ENCODE peak calls at places on chromosome 15, in seven cellular contexts. K is HepG2, E is HCT116, H is SK-N-SH, I is K562, A is H1, D is GM12878. C is an unnamed sample.

GRCh38 chr15:87662575-87662974 is 594.0 kb downstream of the NTRK3 start:
- DNase-seq in H (no peak), A (no peak), E (no peak), D (no peak), K (no peak), I (no peak), C (no peak)

GRCh38 chr15:76988874-76989780 is 5.8 kb upstream of the PSTPIP1 start:
- DNase-seq in H (no peak), A (no peak), E (no peak), D (no peak), K (no peak), I (no peak), C (no peak)

GRCh38 chr15:62112616-62113593 is 46.1 kb downstream of the C2CD4A start:
- DNase-seq in I (no peak), K (peak), H (no peak), D (no peak), A (no peak), E (no peak), C (peak)

GRCh38 chr15:76169013-76169412 is 109.2 kb downstream of the TMEM266 start:
- DNase-seq in A (no peak), I (peak), H (no peak), E (no peak), K (no peak), D (no peak), C (no peak)

GRCh38 chr15:24763891-24764290 is 88.3 kb downstream of the NPAP1 start:
- DNase-seq in I (no peak), E (no peak), K (no peak), A (no peak), H (no peak), D (no peak), C (no peak)

GRCh38 chr15:63166219-63166618 is 8.9 kb upstream of the RPS27L start:
- DNase-seq in E (no peak), H (no peak), A (no peak), D (no peak), K (no peak), I (no peak), C (no peak)

GRCh38 chr15:75420698-75421097 is 30.8 kb downstream of the SIN3A start:
- DNase-seq in D (no peak), A (no peak), H (no peak), E (no peak), K (no peak), I (no peak), C (peak)

GRCh38 chr15:22979699-22980188 is 424 bp downstream of the CYFIP1 start:
- DNase-seq in K (no peak), D (no peak), E (no peak), H (peak), I (no peak), A (no peak), C (peak)

GRCh38 chr15:88440021-88440420 is 27.2 kb downstream of the MRPL46 start:
- DNase-seq in D (no peak), I (no peak), K (no peak), H (no peak), E (no peak), A (no peak), C (peak)

GRCh38 chr15:81887913-81888312 is 157.9 kb downstream of the MEX3B start:
- DNase-seq in E (no peak), A (no peak), D (no peak), I (no peak), K (no peak), H (no peak), C (no peak)

GRCh38 chr15:50676799-50677483 is 9.7 kb downstream of the TRPM7 start:
- DNase-seq in K (no peak), H (no peak), A (no peak), E (no peak), I (peak), D (no peak), C (no peak)

GRCh38 chr15:76065267-76065666 is 5.5 kb downstream of the TMEM266 start:
- DNase-seq in A (no peak), K (no peak), D (no peak), E (no peak), I (no peak), H (no peak), C (no peak)

GRCh38 chr15:98946301-98947255 is 61.0 kb downstream of the PGPEP1L start:
- DNase-seq in D (no peak), E (no peak), A (no peak), I (no peak), H (no peak), K (no peak), C (peak)

GRCh38 chr15:84937144-84937543 is 44.5 kb upstream of the PDE8A start:
- DNase-seq in H (no peak), K (no peak), A (no peak), D (no peak), E (no peak), I (peak), C (no peak)

GRCh38 chr15:71708052-71708432 is 102.3 kb upstream of the NR2E3 start:
- DNase-seq in K (no peak), H (no peak), I (no peak), A (no peak), E (no peak), D (no peak), C (no peak)

GRCh38 chr15:60574801-60575631 is 96.1 kb upstream of the ICE2 start:
- DNase-seq in D (no peak), H (no peak), K (peak), A (no peak), I (no peak), E (no peak), C (peak)

GRCh38 chr15:70111203-70112017 is 13.7 kb upstream of the TLE3 start:
- DNase-seq in D (no peak), I (peak), H (peak), A (peak), K (no peak), E (peak), C (peak)

GRCh38 chr15:82971223-82971984 is 14.6 kb upstream of the RAMAC start:
- DNase-seq in I (no peak), E (no peak), D (no peak), K (no peak), A (no peak), H (no peak), C (no peak)

GRCh38 chr15:85318048-85318731 is 62.2 kb upstream of the AKAP13 start:
- DNase-seq in K (no peak), H (no peak), A (no peak), D (peak), E (peak), I (no peak), C (peak)

GRCh38 chr15:63842626-63843025 is 8.9 kb upstream of the HERC1 start:
- DNase-seq in A (no peak), I (no peak), K (no peak), E (no peak), D (no peak), H (no peak), C (no peak)

GRCh38 chr15:88382482-88382983 is 84.7 kb downstream of the MRPL46 start:
- DNase-seq in A (no peak), K (no peak), H (peak), D (no peak), I (no peak), E (no peak), C (no peak)

GRCh38 chr15:57640935-57641682 is 49.4 kb downstream of the MYZAP start:
- DNase-seq in D (no peak), A (no peak), K (peak), E (no peak), H (peak), I (peak), C (peak)

GRCh38 chr15:29135266-29135665 is 134.4 kb downstream of the NSMCE3 start:
- DNase-seq in H (no peak), D (no peak), I (no peak), A (no peak), E (no peak), K (no peak), C (no peak)

GRCh38 chr15:65310431-65311137 is 6.1 kb downstream of the RNU5B-1 start:
- DNase-seq in H (no peak), K (no peak), D (no peak), A (no peak), E (no peak), I (no peak), C (no peak)
- H3K9ac ChIP-seq in H (no peak), K (no peak), D (no peak), A (no peak), E (no peak), I (no peak), C (no peak)

DNA sequence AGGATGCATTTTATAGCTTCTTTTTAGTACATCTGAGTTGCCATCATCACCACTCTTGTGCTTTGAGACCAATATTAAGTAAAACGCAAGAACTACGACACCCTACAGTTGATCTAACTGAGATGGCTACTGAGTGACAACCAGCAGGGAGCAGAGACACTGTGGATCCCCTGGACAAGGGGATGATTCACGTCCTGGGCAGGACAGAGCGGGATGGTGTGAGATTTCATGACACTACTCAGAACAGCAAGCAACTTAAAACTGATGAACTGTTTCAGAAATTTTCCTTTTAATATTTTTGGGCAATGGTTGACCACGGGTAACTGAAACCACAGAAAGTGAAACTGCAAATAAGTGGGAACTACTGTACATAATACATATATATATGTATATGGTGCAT is 299.2 kb downstream of the ADAMTS17 start:
- DNase-seq in H (no peak), A (no peak), K (no peak), E (no peak), D (no peak), I (no peak), C (no peak)
- TF ChIP-seq MAX in H (no peak), A (no peak), K (no peak), E (no peak), D (no peak), I (no peak), C (no peak)

GRCh38 chr15:67501836-67502461 is 19.0 kb upstream of the C15orf61 start:
- DNase-seq in A (no peak), H (no peak), D (no peak), K (no peak), I (no peak), E (no peak), C (peak)

GRCh38 chr15:67505675-67506572 is 15.0 kb upstream of the C15orf61 start:
- DNase-seq in E (no peak), H (no peak), A (no peak), I (no peak), D (no peak), K (no peak), C (no peak)

GRCh38 chr15:67504061-67504460 is 16.9 kb upstream of the C15orf61 start:
- DNase-seq in H (no peak), A (no peak), E (no peak), I (no peak), K (no peak), D (no peak), C (no peak)

GRCh38 chr15:67506775-67507747 is 13.9 kb upstream of the C15orf61 start:
- DNase-seq in D (no peak), K (no peak), A (no peak), I (no peak), H (no peak), E (no peak), C (no peak)

GRCh38 chr15:67504796-67505195 is 16.1 kb upstream of the C15orf61 start:
- DNase-seq in I (no peak), K (no peak), H (no peak), E (no peak), A (no peak), D (no peak), C (no peak)
- H3K9ac ChIP-seq in I (no peak), K (no peak), H (no peak), E (no peak), A (no peak), D (no peak), C (no peak)

DNA sequence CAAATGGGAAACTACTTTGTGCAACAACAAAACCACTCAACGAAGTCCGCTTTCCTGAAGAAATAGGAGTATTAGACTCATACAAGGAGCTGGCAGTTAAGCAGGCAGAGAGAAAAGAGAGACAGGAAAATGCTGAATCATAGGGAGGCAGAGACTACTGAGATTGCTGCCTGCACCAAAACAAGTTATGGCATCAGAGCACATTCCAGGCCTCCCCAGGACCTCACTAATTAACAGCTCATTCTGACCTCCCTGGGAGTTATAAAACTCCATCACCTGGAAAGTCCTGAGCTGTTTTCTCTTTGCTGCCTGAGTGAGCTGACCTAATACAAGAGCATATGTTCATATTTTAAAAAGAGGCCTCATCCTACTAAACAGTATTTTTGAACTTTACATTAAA is 741.0 kb downstream of the MCTP2 start:
- DNase-seq in H (no peak), I (no peak), A (no peak), D (no peak), E (no peak), K (no peak), C (peak)
- TF ChIP-seq MAX in H (no peak), I (no peak), A (no peak), D (no peak), E (no peak), K (no peak), C (no peak)

DNA sequence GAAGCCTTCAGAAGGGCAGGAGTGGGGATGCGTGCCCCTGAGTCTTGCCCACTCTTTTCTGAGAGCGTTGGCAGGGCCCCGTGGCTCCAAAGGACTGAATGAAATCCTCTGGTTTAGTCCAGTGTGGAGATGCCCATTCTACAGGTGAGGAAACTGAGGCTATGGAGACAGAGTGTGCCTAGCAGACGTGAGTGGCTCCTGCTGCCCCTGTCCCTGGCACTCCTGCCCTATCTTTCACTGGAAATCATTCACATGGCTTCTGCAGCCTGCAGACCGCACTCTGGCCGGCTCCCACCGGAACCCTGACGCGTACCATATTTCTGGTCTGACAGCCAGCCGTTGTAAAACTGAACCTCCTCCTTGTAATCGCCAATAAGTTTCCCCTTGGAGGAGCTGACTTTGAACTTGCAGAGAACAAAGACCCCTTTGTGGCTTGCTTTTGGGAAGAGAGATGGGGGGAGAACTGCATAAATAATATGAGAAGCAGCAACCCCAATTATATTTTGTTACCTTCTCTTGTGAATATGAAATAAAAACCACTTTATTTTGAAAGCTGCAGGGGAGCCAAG is 136.4 kb downstream of the CHSY1 start:
- DNase-seq in H (no peak), D (no peak), A (no peak), I (no peak), K (no peak), E (no peak), C (no peak)
- H3K9ac ChIP-seq in H (no peak), D (no peak), A (no peak), I (peak), K (no peak), E (no peak), C (no peak)

GRCh38 chr15:74011610-74012009 is 17.1 kb downstream of the PML start:
- DNase-seq in D (no peak), E (no peak), I (no peak), A (no peak), H (no peak), K (no peak), C (peak)

GRCh38 chr15:74007820-74008371 is 13.4 kb downstream of the PML start:
- DNase-seq in H (no peak), A (no peak), I (no peak), E (no peak), D (no peak), K (no peak), C (no peak)

GRCh38 chr15:74013374-74013893 is 18.9 kb downstream of the PML start:
- DNase-seq in I (no peak), D (no peak), H (no peak), E (no peak), A (no peak), K (no peak), C (no peak)

GRCh38 chr15:74008901-74009300 is 14.4 kb downstream of the PML start:
- DNase-seq in I (no peak), A (no peak), E (no peak), D (no peak), K (no peak), H (no peak), C (no peak)

DNA sequence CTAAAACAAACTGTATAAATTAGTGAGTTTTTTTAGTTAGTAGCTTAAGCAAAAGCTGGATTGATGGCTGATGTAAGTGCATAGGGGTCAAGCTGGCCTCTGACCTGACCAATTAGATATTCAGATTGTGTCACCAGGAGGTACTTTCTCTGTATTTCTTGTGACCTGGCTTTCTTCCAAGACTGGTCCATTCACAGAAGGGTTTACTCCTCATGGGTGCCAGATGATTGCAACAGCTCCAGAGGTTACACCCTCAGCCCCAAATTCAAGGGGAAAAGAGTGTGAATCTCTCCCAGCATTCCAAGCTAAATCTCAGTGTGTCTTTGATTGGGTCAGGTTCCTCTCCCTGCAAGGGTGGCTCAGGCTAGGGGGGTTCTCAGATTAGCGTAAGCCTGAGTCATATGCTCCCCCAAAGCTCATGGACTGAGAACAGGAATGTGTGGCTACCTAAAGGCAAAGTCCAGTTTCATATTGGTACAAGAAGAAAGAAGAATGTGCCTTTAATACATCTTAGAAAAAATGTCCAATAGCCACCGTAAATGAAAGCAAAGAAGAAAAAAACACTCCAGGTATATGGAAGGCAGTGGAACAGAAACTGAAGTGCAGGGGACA is 16.5 kb downstream of the PML start:
- DNase-seq in A (no peak), K (peak), H (no peak), D (no peak), E (no peak), I (no peak), C (peak)
- TF ChIP-seq MAX in A (no peak), K (no peak), H (no peak), D (no peak), E (no peak), I (no peak), C (no peak)

GRCh38 chr15:56208185-56208584 is 35.5 kb downstream of the RFX7 start:
- DNase-seq in K (no peak), E (no peak), I (no peak), H (no peak), A (no peak), D (no peak), C (no peak)
- H3K9ac ChIP-seq in K (no peak), E (no peak), I (no peak), H (no peak), A (no peak), D (no peak), C (no peak)

C was measured in endothelial cell of umbilical vein.